ENCODE peak calls at places on chromosomes 5 and 9, in four cellular contexts. D is NCI-H510A, R is iPS-NIHi11, F is T-helper 2 cell. T is an unnamed sample.

GRCh38 chr5:112329429-112330090 is 89.5 kb downstream of the EPB41L4A start:
- DNase-seq in D (no peak), R (peak; percentile 34), F (peak; percentile 32), T (no peak)

GRCh38 chr5:144276034-144276822 is 105.6 kb downstream of the KCTD16 start:
- DNase-seq in D (no peak), R (no peak), F (no peak), T (no peak)

GRCh38 chr5:111697881-111698757 is 58.9 kb downstream of the NREP start:
- DNase-seq in D (no peak), R (peak; percentile 20), F (no peak), T (no peak)

GRCh38 chr5:147530801-147531389 is 21.0 kb upstream of the DPYSL3 start:
- DNase-seq in D (no peak), R (no peak), F (no peak), T (peak; percentile 70)

GRCh38 chr5:72523960-72524582 is 16.9 kb upstream of the ZNF366 start:
- DNase-seq in D (no peak), R (peak; percentile 26), F (peak; percentile 28), T (peak; percentile 49)

GRCh38 chr9:89430995-89431394 is 66.9 kb downstream of the SEMA4D start:
- DNase-seq in D (no peak), R (no peak), F (no peak), T (no peak)

GRCh38 chr5:102778478-102778877 is 23.4 kb downstream of the PAM start:
- DNase-seq in D (no peak), R (no peak), F (peak; percentile 70), T (no peak)

GRCh38 chr9:93659044-93659836 is 82.9 kb downstream of the PHF2 start:
- DNase-seq in D (no peak), R (no peak), F (no peak), T (no peak)

GRCh38 chr5:157549283-157549629 is 26.3 kb downstream of the ADAM19 start:
- DNase-seq in D (no peak), R (no peak), F (no peak), T (no peak)

GRCh38 chr5:115363879-115364278 is 67.4 kb upstream of the CCDC112 start:
- DNase-seq in D (no peak), R (no peak), F (no peak), T (no peak)

GRCh38 chr5:110631236-110631635 is 95.2 kb downstream of the TMEM232 start:
- DNase-seq in D (no peak), R (no peak), F (no peak), T (no peak)

GRCh38 chr9:131627846-131628820 is 82.8 kb downstream of the PRRT1B start:
- DNase-seq in D (peak; percentile 97), R (no peak), F (peak; percentile 87), T (no peak)

GRCh38 chr9:127895811-127896210 is 3.6 kb downstream of the ST6GALNAC6 start:
- DNase-seq in D (no peak), R (no peak), F (no peak), T (no peak)

GRCh38 chr5:173323121-173323798 is 5.0 kb downstream of the STC2 start:
- DNase-seq in D (no peak), R (no peak), F (no peak), T (no peak)

GRCh38 chr5:52990531-52990925 is 1.4 kb downstream of the ITGA2 start:
- DNase-seq in D (no peak), R (no peak), F (no peak), T (no peak)

GRCh38 chr9:136694163-136694864 is 7.1 kb upstream of the AGPAT2 start:
- DNase-seq in D (no peak), R (peak; percentile 92), F (no peak), T (no peak)

GRCh38 chr5:67059747-67060490 is 136.7 kb downstream of the CD180 start:
- DNase-seq in D (no peak), R (no peak), F (no peak), T (no peak)